ENCODE peak calls at places on chromosomes 16 and 17, in six cellular contexts. R is WTC11; I is stimulated activated CD4-positive, alpha-beta T cell treated with anti-CD3 and anti-CD28 coated beads, Interleukin-4, amount 100 ng/mL, for 24 hours; B is OCI-LY7; X is T follicular helper cell; P is activated CD4-positive, alpha-beta T cell treated with anti-CD3 and anti-CD28 coated beads, Interleukin-2, amount 50 U/mL, for 48 hours. U is an unnamed sample.
A peak's percentile ranks its signal among the peaks of the same experiment; 100 is the strongest.

GRCh38 chr16:47725188-47725695 is 264.1 kb downstream of the PHKB start:
- DNase-seq in B (no peak), R (no peak), I (no peak), P (no peak), X (no peak), U (no peak)

GRCh38 chr16:13554020-13554419 is 365.9 kb upstream of the ERCC4 start:
- DNase-seq in B (peak; percentile 7), R (no peak), P (no peak), I (no peak), X (no peak), U (no peak)

GRCh38 chr16:70568601-70569217 is 45.1 kb downstream of the SF3B3 start:
- DNase-seq in B (no peak), R (no peak), X (no peak), I (no peak), P (no peak), U (no peak)

GRCh38 chr17:69729937-69730336 is 315.4 kb downstream of the MAP2K6 start:
- DNase-seq in P (no peak), R (no peak), I (no peak), X (no peak), B (no peak), U (no peak)

GRCh38 chr16:72400257-72401078 is 228.5 kb upstream of the PMFBP1 start:
- DNase-seq in I (peak; percentile 29), R (peak; percentile 60), B (peak; percentile 60), P (peak; percentile 21), X (no peak), U (no peak)

GRCh38 chr17:62898239-62898864 is 67.7 kb upstream of the TANC2 start:
- DNase-seq in X (no peak), B (no peak), I (no peak), R (no peak), P (no peak), U (no peak)

GRCh38 chr16:74738816-74739215 is 35.8 kb downstream of the FA2H start:
- DNase-seq in B (no peak), R (no peak), I (no peak), P (no peak), X (no peak), U (no peak)

GRCh38 chr17:72693147-72693878 is 399.2 kb downstream of the SLC39A11 start:
- DNase-seq in X (no peak), B (no peak), P (no peak), I (no peak), R (no peak), U (no peak)

GRCh38 chr16:87653234-87653633 is 50.9 kb downstream of the JPH3 start:
- DNase-seq in I (no peak), P (no peak), B (peak; percentile 50), X (no peak), R (no peak), U (no peak)

GRCh38 chr16:676565-677297 is 1.3 kb downstream of the RHBDL1 start:
- DNase-seq in X (no peak), I (no peak), B (no peak), R (no peak), P (no peak), U (no peak)

GRCh38 chr17:44187131-44187899 is 543 bp downstream of the TMUB2 start:
- DNase-seq in P (no peak), I (no peak), B (no peak), X (peak; percentile 34), R (no peak), U (no peak)

GRCh38 chr17:47694818-47695663 is 1.1 kb downstream of the TBKBP1 start:
- DNase-seq in B (peak; percentile 59), R (no peak), X (no peak), I (peak; percentile 63), P (peak; percentile 68), U (no peak)

GRCh38 chr17:3529817-3530741 is 27.5 kb downstream of the TRPV3 start:
- DNase-seq in I (no peak), P (no peak), X (no peak), R (peak; percentile 50), B (no peak), U (no peak)

GRCh38 chr16:81547194-81547918 is 102.7 kb downstream of the CMIP start:
- DNase-seq in I (no peak), R (no peak), B (no peak), X (no peak), P (no peak), U (no peak)

GRCh38 chr17:51486091-51486490 is 225.7 kb downstream of the UTP18 start:
- DNase-seq in R (no peak), X (no peak), I (no peak), P (no peak), B (no peak), U (no peak)

GRCh38 chr17:22301353-22301745 is 609.0 kb downstream of the KCNJ18 start:
- DNase-seq in B (no peak), I (no peak), R (no peak), X (no peak), P (no peak), U (no peak)

GRCh38 chr17:6303664-6304063 is 131.3 kb downstream of the AIPL1 start:
- DNase-seq in X (no peak), I (no peak), B (peak; percentile 29), P (peak; percentile 19), R (peak; percentile 70), U (no peak)

GRCh38 chr17:60506312-60506711 is 19.7 kb downstream of the APPBP2 start:
- DNase-seq in R (no peak), I (no peak), P (no peak), B (no peak), X (no peak), U (no peak)

GRCh38 chr17:77810536-77810935 is 148.0 kb upstream of the TNRC6C start:
- DNase-seq in X (no peak), P (no peak), B (no peak), R (no peak), I (no peak), U (no peak)

GRCh38 chr17:27558341-27558740 is 72.6 kb upstream of the LGALS9 start:
- DNase-seq in I (no peak), R (no peak), P (no peak), B (no peak), X (no peak), U (no peak)

GRCh38 chr16:48916566-48916965 is 306.6 kb upstream of the N4BP1 start:
- DNase-seq in X (no peak), P (no peak), R (no peak), B (no peak), I (no peak), U (no peak)

GRCh38 chr17:4988168-4988567 is 693 bp upstream of the CAMTA2 start:
- DNase-seq in I (no peak), B (peak; percentile 47), X (no peak), P (no peak), R (no peak), U (no peak)

GRCh38 chr17:71987634-71988033 is 133.2 kb upstream of the SOX9 start:
- DNase-seq in I (no peak), B (peak; percentile 55), X (no peak), R (no peak), P (no peak), U (no peak)

U was measured in esophagus squamous epithelium.